ENCODE peak calls at places on chromosomes 16 and 17, in seven cellular contexts. D is GM12878; B is spleen; X is H9; G is CD8-positive, alpha-beta T cell; T is substantia nigra; Y is CD4-positive, alpha-beta T cell. O is an unnamed sample.

GRCh38 chr17:2691965-2692780 is 19.4 kb downstream of the CLUH start:
- DNase-seq in X (peak), G (no peak), Y (no peak), T (no peak), D (no peak), B (peak), O (no peak)

GRCh38 chr16:89233678-89234490 is 16.4 kb downstream of the ZNF778 start:
- DNase-seq in T (no peak), G (no peak), X (no peak), D (no peak), B (no peak), Y (no peak), O (no peak)

GRCh38 chr16:54748611-54749190 is 182.0 kb upstream of the IRX5 start:
- DNase-seq in D (no peak), G (no peak), B (no peak), T (no peak), X (no peak), Y (no peak), O (no peak)

GRCh38 chr17:79531191-79531590 is 79.7 kb downstream of the RBFOX3 start:
- DNase-seq in B (peak), T (no peak), X (no peak), G (no peak), Y (no peak), D (no peak), O (no peak)

GRCh38 chr16:56847173-56847948 is 17.6 kb upstream of the SLC12A3 start:
- DNase-seq in D (no peak), Y (no peak), G (no peak), T (no peak), X (no peak), B (peak), O (no peak)

GRCh38 chr16:29736764-29737163 is 9.0 kb downstream of the C16orf54 start:
- DNase-seq in G (no peak), D (no peak), T (no peak), B (peak), X (no peak), Y (no peak), O (no peak)

GRCh38 chr16:56911771-56912541 is 20.0 kb upstream of the HERPUD1 start:
- DNase-seq in G (no peak), T (no peak), X (no peak), Y (no peak), B (peak), D (peak), O (peak)

GRCh38 chr17:46986401-46986800 is 7.3 kb upstream of the RPRML start:
- DNase-seq in B (no peak), G (no peak), Y (no peak), D (no peak), X (no peak), T (no peak), O (no peak)

GRCh38 chr16:79772028-79772427 is 171.5 kb upstream of the MAF start:
- DNase-seq in B (no peak), T (no peak), D (no peak), X (no peak), G (no peak), Y (no peak), O (no peak)

GRCh38 chr16:79777679-79778078 is 177.1 kb upstream of the MAF start:
- DNase-seq in T (no peak), X (no peak), D (no peak), Y (no peak), B (no peak), G (no peak), O (no peak)

GRCh38 chr16:79770244-79771064 is 169.9 kb upstream of the MAF start:
- DNase-seq in T (peak), B (peak), X (peak), Y (peak), G (peak), D (peak), O (peak)

GRCh38 chr16:79776243-79776884 is 175.8 kb upstream of the MAF start:
- DNase-seq in B (no peak), X (peak), G (no peak), Y (no peak), D (no peak), T (no peak), O (peak)
- H3K27ac ChIP-seq in B (no peak), X (no peak), G (no peak), Y (no peak), D (no peak), T (no peak), O (no peak)

GRCh38 chr17:29593546-29594440 is 861 bp downstream of the ANKRD13B start:
- DNase-seq in B (peak), G (no peak), Y (no peak), T (no peak), X (peak), D (no peak), O (peak)
- H3K27ac ChIP-seq in B (no peak), G (no peak), Y (no peak), T (peak), X (no peak), D (no peak), O (no peak)

DNA sequence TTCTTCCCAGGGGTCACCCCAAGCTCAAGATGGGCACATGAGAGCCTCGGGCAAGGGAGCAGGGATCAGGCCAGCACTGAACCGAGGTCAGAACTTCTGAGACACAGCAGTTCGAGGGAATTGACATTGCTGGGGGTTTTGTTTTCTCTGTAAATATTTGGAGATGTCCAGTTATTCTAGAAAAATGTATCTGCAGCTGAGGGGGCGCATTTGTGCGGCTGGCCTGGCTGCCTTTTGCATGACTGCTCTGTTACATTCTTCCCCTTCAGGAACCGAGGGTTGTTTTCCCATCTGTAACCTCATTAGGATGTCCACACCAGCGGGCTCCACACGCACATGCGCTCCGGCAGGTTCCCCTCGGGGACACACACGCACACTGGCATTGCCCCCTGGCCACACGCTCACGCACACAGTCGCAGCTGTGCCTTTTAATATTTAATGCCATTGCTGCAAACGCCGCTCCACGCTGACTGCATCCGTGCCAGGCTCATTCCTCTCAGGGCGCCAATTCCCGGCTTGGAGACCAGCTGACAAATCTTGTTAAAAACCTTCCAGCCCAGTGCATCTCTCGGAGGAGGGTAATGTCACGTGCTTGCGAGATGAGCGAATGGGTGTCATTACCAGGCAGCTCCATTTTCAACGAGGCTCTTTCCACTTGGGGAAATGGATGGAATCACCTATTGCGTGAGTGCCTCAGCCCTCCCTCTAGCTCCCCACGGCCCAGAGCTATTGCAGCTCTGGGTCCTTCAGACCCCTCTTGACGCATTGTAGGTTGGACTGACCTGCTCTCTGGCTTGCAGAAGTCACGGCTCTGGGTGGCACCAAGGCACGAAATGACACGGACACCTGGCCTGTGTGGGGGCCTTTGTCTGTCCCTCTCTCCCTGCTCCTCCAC is 13.2 kb downstream of the CCR7 start:
- DNase-seq in X (peak), G (peak), D (no peak), T (no peak), Y (no peak), B (peak), O (peak)
- H3K27ac ChIP-seq in X (no peak), G (no peak), D (no peak), T (peak), Y (peak), B (peak), O (peak)

GRCh38 chr17:77440571-77440981 is 299.8 kb downstream of the SEC14L1 start:
- DNase-seq in G (no peak), T (no peak), Y (no peak), X (no peak), B (peak), D (no peak), O (no peak)

GRCh38 chr17:77437747-77438146 is 297.0 kb downstream of the SEC14L1 start:
- DNase-seq in D (no peak), Y (no peak), G (no peak), B (no peak), T (no peak), X (no peak), O (no peak)

GRCh38 chr17:77438241-77439204 is 297.8 kb downstream of the SEC14L1 start:
- DNase-seq in T (no peak), B (no peak), G (no peak), X (no peak), D (no peak), Y (no peak), O (no peak)

GRCh38 chr17:77441130-77441920 is 300.6 kb downstream of the SEC14L1 start:
- DNase-seq in B (peak), D (peak), Y (peak), G (peak), X (no peak), T (no peak), O (no peak)

GRCh38 chr17:77439382-77440013 is 298.7 kb downstream of the SEC14L1 start:
- DNase-seq in T (no peak), D (no peak), G (peak), X (no peak), B (no peak), Y (no peak), O (no peak)
- H3K27ac ChIP-seq in T (no peak), D (peak), G (peak), X (no peak), B (peak), Y (peak), O (no peak)

GRCh38 chr16:70683146-70683944 is 2.5 kb downstream of the MTSS2 start:
- DNase-seq in T (no peak), B (peak), Y (no peak), D (no peak), G (peak), X (no peak), O (no peak)
- H3K27ac ChIP-seq in T (peak), B (peak), Y (no peak), D (no peak), G (no peak), X (no peak), O (no peak)